ENCODE peak calls at places on chromosomes 16 and 17, in six cellular contexts. One of them, this sample, is unnamed.

GRCh38 chr16:19348578-19349315 is 63.2 kb downstream of the CLEC19A start:
- DNase-seq in globus pallidus: no peak
- DNase-seq in activated naive CD8-positive, alpha-beta T cell treated with anti-CD3 and anti-CD28 coated beads, Interleukin-2, amount 10 ng/mL, durations not matched to agents 7 days and 5 days: no peak
- DNase-seq in aorta: peak; percentile 73
- DNase-seq in RWPE1: no peak
- DNase-seq in NCI-H226: no peak
- DNase-seq in this sample: no peak

GRCh38 chr17:82228842-82229685 is at the start of gene SLC16A3:
- DNase-seq in RWPE1: peak; percentile 81
- DNase-seq in activated naive CD8-positive, alpha-beta T cell treated with anti-CD3 and anti-CD28 coated beads, Interleukin-2, amount 10 ng/mL, durations not matched to agents 7 days and 5 days: peak; percentile 88
- DNase-seq in NCI-H226: peak; percentile 67
- DNase-seq in aorta: peak; percentile 90
- DNase-seq in globus pallidus: no peak
- DNase-seq in this sample: peak; percentile 81

GRCh38 chr17:60594747-60595146 is 5.2 kb upstream of the PPM1D start:
- DNase-seq in activated naive CD8-positive, alpha-beta T cell treated with anti-CD3 and anti-CD28 coated beads, Interleukin-2, amount 10 ng/mL, durations not matched to agents 7 days and 5 days: no peak
- DNase-seq in NCI-H226: no peak
- DNase-seq in globus pallidus: no peak
- DNase-seq in RWPE1: no peak
- DNase-seq in aorta: no peak
- DNase-seq in this sample: no peak

GRCh38 chr17:77428020-77428781 is 287.4 kb downstream of the SEC14L1 start:
- DNase-seq in aorta: no peak
- DNase-seq in globus pallidus: peak; percentile 57
- DNase-seq in NCI-H226: no peak
- DNase-seq in RWPE1: no peak
- DNase-seq in activated naive CD8-positive, alpha-beta T cell treated with anti-CD3 and anti-CD28 coated beads, Interleukin-2, amount 10 ng/mL, durations not matched to agents 7 days and 5 days: no peak
- DNase-seq in this sample: no peak

GRCh38 chr16:3652373-3653037 is 2.0 kb upstream of the DNASE1 start:
- DNase-seq in activated naive CD8-positive, alpha-beta T cell treated with anti-CD3 and anti-CD28 coated beads, Interleukin-2, amount 10 ng/mL, durations not matched to agents 7 days and 5 days: peak; percentile 21
- DNase-seq in RWPE1: no peak
- DNase-seq in NCI-H226: no peak
- DNase-seq in globus pallidus: no peak
- DNase-seq in aorta: peak; percentile 54
- DNase-seq in this sample: no peak

GRCh38 chr16:11252482-11252931 is 3.5 kb downstream of the SOCS1 start:
- DNase-seq in NCI-H226: no peak
- DNase-seq in aorta: no peak
- DNase-seq in RWPE1: no peak
- DNase-seq in activated naive CD8-positive, alpha-beta T cell treated with anti-CD3 and anti-CD28 coated beads, Interleukin-2, amount 10 ng/mL, durations not matched to agents 7 days and 5 days: no peak
- DNase-seq in globus pallidus: no peak
- DNase-seq in this sample: no peak

GRCh38 chr17:34287858-34288257 is 2.3 kb downstream of the CCL11 start:
- DNase-seq in NCI-H226: no peak
- DNase-seq in aorta: no peak
- DNase-seq in globus pallidus: no peak
- DNase-seq in activated naive CD8-positive, alpha-beta T cell treated with anti-CD3 and anti-CD28 coated beads, Interleukin-2, amount 10 ng/mL, durations not matched to agents 7 days and 5 days: no peak
- DNase-seq in RWPE1: no peak
- DNase-seq in this sample: no peak

GRCh38 chr17:72466199-72466598 is 345.4 kb downstream of the SOX9 start:
- DNase-seq in NCI-H226: peak; percentile 83
- DNase-seq in aorta: no peak
- DNase-seq in globus pallidus: no peak
- DNase-seq in activated naive CD8-positive, alpha-beta T cell treated with anti-CD3 and anti-CD28 coated beads, Interleukin-2, amount 10 ng/mL, durations not matched to agents 7 days and 5 days: no peak
- DNase-seq in RWPE1: peak; percentile 87
- DNase-seq in this sample: peak; percentile 71

GRCh38 chr17:36183811-36184765 is 7.7 kb upstream of the TBC1D3B start:
- DNase-seq in NCI-H226: no peak
- DNase-seq in activated naive CD8-positive, alpha-beta T cell treated with anti-CD3 and anti-CD28 coated beads, Interleukin-2, amount 10 ng/mL, durations not matched to agents 7 days and 5 days: no peak
- DNase-seq in globus pallidus: no peak
- DNase-seq in aorta: peak; percentile 72
- DNase-seq in RWPE1: no peak
- DNase-seq in this sample: no peak

GRCh38 chr17:7204828-7205461 is 14.7 kb downstream of the DLG4 start:
- DNase-seq in RWPE1: peak; percentile 42
- DNase-seq in globus pallidus: peak; percentile 78
- DNase-seq in activated naive CD8-positive, alpha-beta T cell treated with anti-CD3 and anti-CD28 coated beads, Interleukin-2, amount 10 ng/mL, durations not matched to agents 7 days and 5 days: peak; percentile 94
- DNase-seq in aorta: peak; percentile 95
- DNase-seq in NCI-H226: peak; percentile 76
- DNase-seq in this sample: peak; percentile 90

GRCh38 chr17:16398270-16399267 is 16.8 kb upstream of the TRPV2 start:
- DNase-seq in RWPE1: no peak
- DNase-seq in aorta: no peak
- DNase-seq in activated naive CD8-positive, alpha-beta T cell treated with anti-CD3 and anti-CD28 coated beads, Interleukin-2, amount 10 ng/mL, durations not matched to agents 7 days and 5 days: no peak
- DNase-seq in NCI-H226: peak; percentile 22
- DNase-seq in globus pallidus: no peak
- DNase-seq in this sample: peak; percentile 51

GRCh38 chr16:2529061-2529931 is 1.9 kb downstream of the CEMP1 start:
- DNase-seq in aorta: no peak
- DNase-seq in globus pallidus: no peak
- DNase-seq in NCI-H226: no peak
- DNase-seq in activated naive CD8-positive, alpha-beta T cell treated with anti-CD3 and anti-CD28 coated beads, Interleukin-2, amount 10 ng/mL, durations not matched to agents 7 days and 5 days: no peak
- DNase-seq in RWPE1: no peak
- DNase-seq in this sample: no peak

GRCh38 chr17:78005452-78006171 is 47.1 kb downstream of the TNRC6C start:
- DNase-seq in NCI-H226: no peak
- DNase-seq in RWPE1: no peak
- DNase-seq in activated naive CD8-positive, alpha-beta T cell treated with anti-CD3 and anti-CD28 coated beads, Interleukin-2, amount 10 ng/mL, durations not matched to agents 7 days and 5 days: no peak
- DNase-seq in globus pallidus: no peak
- DNase-seq in aorta: no peak
- DNase-seq in this sample: no peak

GRCh38 chr16:10828851-10829331 is 10.3 kb upstream of the TVP23A start:
- DNase-seq in globus pallidus: peak; percentile 86
- DNase-seq in RWPE1: peak; percentile 66
- DNase-seq in activated naive CD8-positive, alpha-beta T cell treated with anti-CD3 and anti-CD28 coated beads, Interleukin-2, amount 10 ng/mL, durations not matched to agents 7 days and 5 days: no peak
- DNase-seq in aorta: peak; percentile 98
- DNase-seq in NCI-H226: peak; percentile 94
- DNase-seq in this sample: peak; percentile 43

GRCh38 chr16:30357085-30357714 is 2.1 kb upstream of the CD2BP2 start:
- DNase-seq in RWPE1: no peak
- DNase-seq in activated naive CD8-positive, alpha-beta T cell treated with anti-CD3 and anti-CD28 coated beads, Interleukin-2, amount 10 ng/mL, durations not matched to agents 7 days and 5 days: no peak
- DNase-seq in aorta: no peak
- DNase-seq in NCI-H226: no peak
- DNase-seq in globus pallidus: no peak
- DNase-seq in this sample: no peak

GRCh38 chr17:76585048-76585648 is 512 bp downstream of the ST6GALNAC2 start:
- DNase-seq in NCI-H226: no peak
- DNase-seq in RWPE1: peak; percentile 41
- DNase-seq in globus pallidus: no peak
- DNase-seq in activated naive CD8-positive, alpha-beta T cell treated with anti-CD3 and anti-CD28 coated beads, Interleukin-2, amount 10 ng/mL, durations not matched to agents 7 days and 5 days: peak; percentile 58
- DNase-seq in aorta: peak; percentile 82
- DNase-seq in this sample: peak; percentile 32

GRCh38 chr16:20883554-20884239 is 16.5 kb downstream of the DCUN1D3 start:
- DNase-seq in aorta: no peak
- DNase-seq in RWPE1: no peak
- DNase-seq in globus pallidus: no peak
- DNase-seq in NCI-H226: no peak
- DNase-seq in activated naive CD8-positive, alpha-beta T cell treated with anti-CD3 and anti-CD28 coated beads, Interleukin-2, amount 10 ng/mL, durations not matched to agents 7 days and 5 days: no peak
- DNase-seq in this sample: peak; percentile 82

GRCh38 chr16:2054543-2055245 is 6.9 kb downstream of the TSC2 start:
- DNase-seq in globus pallidus: no peak
- DNase-seq in RWPE1: no peak
- DNase-seq in aorta: no peak
- DNase-seq in activated naive CD8-positive, alpha-beta T cell treated with anti-CD3 and anti-CD28 coated beads, Interleukin-2, amount 10 ng/mL, durations not matched to agents 7 days and 5 days: no peak
- DNase-seq in NCI-H226: no peak
- DNase-seq in this sample: no peak

GRCh38 chr17:7840441-7840840 is 6.4 kb downstream of the KDM6B start:
- DNase-seq in NCI-H226: no peak
- DNase-seq in globus pallidus: no peak
- DNase-seq in RWPE1: no peak
- DNase-seq in aorta: no peak
- DNase-seq in activated naive CD8-positive, alpha-beta T cell treated with anti-CD3 and anti-CD28 coated beads, Interleukin-2, amount 10 ng/mL, durations not matched to agents 7 days and 5 days: no peak
- DNase-seq in this sample: no peak

This sample was measured in fibroblast of villous mesenchyme.